ENCODE peak calls at places on chromosomes 1 and 21, in four cellular contexts. Z is heart left ventricle, E is neuronal stem cell, B is suprapubic skin. F is an unnamed sample. For H3K4me1, the result is how much of the 10 kb centered on the place peaks cover.

GRCh38 chr1:3714284-3714741 is 37.9 kb upstream of the CCDC27 start:
- DNase-seq in Z (peak), E (no peak), B (no peak), F (no peak)

GRCh38 chr1:30915491-30916230 is 7.1 kb upstream of the SDC3 start:
- DNase-seq in Z (peak), E (no peak), B (peak), F (peak)

GRCh38 chr1:107662976-107663375 is 302.0 kb downstream of the VAV3 start:
- DNase-seq in Z (no peak), E (no peak), B (no peak), F (no peak)

GRCh38 chr1:36224537-36225297 is 474 bp downstream of the THRAP3 start:
- DNase-seq in Z (no peak), E (peak), B (peak), F (peak)

GRCh38 chr1:219751870-219752269 is 139.0 kb upstream of the ZC3H11B start:
- DNase-seq in Z (no peak), E (no peak), B (no peak), F (no peak)

GRCh38 chr1:172497230-172497629 is 35.7 kb upstream of the SUCO start:
- DNase-seq in Z (no peak), E (peak), B (peak), F (no peak)

GRCh38 chr21:43193651-43194302 is 25.0 kb downstream of the CRYAA start:
- DNase-seq in Z (peak), E (no peak), B (peak), F (peak)

GRCh38 chr21:30166171-30166570 is 434 bp downstream of the CLDN17 start:
- DNase-seq in Z (no peak), E (no peak), B (no peak), F (no peak)

GRCh38 chr1:208166340-208167138 is 77.6 kb downstream of the PLXNA2 start:
- DNase-seq in Z (no peak), E (no peak), B (no peak), F (no peak)

GRCh38 chr21:41374867-41375533 is 13.2 kb downstream of the MX2 start:
- DNase-seq in Z (peak), E (no peak), B (no peak), F (no peak)

GRCh38 chr1:230288641-230289349 is 137.3 kb downstream of the PGBD5 start:
- DNase-seq in Z (no peak), E (no peak), B (peak), F (no peak)

GRCh38 chr1:198024782-198025181 is 107.6 kb downstream of the LHX9 start:
- DNase-seq in Z (no peak), E (no peak), B (no peak), F (no peak)

GRCh38 chr1:218425647-218426342 is 80.7 kb downstream of the TGFB2 start:
- DNase-seq in Z (no peak), E (no peak), B (no peak), F (no peak)

GRCh38 chr1:171485375-171486047 is at the start of gene PRRC2C:
- DNase-seq in Z (peak), E (peak), B (peak), F (peak)

GRCh38 chr1:2336499-2336898 is 54.9 kb downstream of the MORN1 start:
- DNase-seq in Z (no peak), E (no peak), B (no peak), F (no peak)

GRCh38 chr1:32508751-32509140 is 30.5 kb upstream of the ZBTB8A start:
- DNase-seq in Z (no peak), E (no peak), B (no peak), F (no peak)

GRCh38 chr1:3922201-3922725 is 22.2 kb upstream of the C1orf174 start:
- DNase-seq in Z (no peak), E (no peak), B (no peak), F (no peak)

GRCh38 chr1:46488343-46489168 is 1.1 kb upstream of the DMBX1 start:
- DNase-seq in Z (no peak), E (no peak), B (no peak), F (no peak)

GRCh38 chr1:11930571-11931445 is 3.7 kb upstream of the PLOD1 start:
- DNase-seq in Z (peak), E (no peak), B (no peak), F (no peak)

GRCh38 chr1:19812875-19813650 is 2.0 kb downstream of the RNF186 start:
- DNase-seq in Z (no peak), E (no peak), B (no peak), F (no peak)

DNA sequence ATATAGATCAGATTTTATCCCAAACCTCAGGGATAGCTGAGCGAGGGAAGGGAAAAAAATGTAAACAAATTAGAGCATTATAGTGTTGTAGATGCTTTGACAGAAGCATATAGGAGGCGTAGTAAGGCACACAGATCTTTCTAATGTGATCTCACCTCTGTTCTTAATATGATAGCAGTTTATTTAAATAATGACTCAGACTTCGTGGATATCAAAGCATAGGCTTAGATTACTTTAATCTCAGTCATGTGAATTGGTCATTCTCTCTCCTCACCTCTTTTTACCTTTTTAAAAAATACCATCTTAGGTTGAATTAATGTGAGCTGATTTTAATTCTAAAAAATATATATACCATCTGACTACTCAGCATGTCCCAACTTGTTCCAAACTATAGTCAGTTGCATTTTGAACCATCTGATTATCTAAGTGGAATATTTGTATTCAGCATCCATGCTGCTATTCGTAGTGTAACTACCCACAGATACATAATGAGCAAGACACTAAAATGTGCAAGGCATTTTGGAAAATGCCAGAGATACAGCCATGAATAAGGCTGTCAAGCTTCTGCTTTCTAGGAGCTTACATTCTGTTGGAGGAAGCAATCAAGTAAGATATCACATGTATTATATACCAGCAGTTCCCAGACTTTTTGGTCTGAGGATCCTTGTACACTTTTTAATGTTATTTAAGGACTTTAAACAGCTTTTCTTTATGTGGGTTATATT is 76.7 kb downstream of the OSBPL9 start:
- DNase-seq in Z (no peak), E (no peak), B (no peak), F (no peak)
- H3K27ac ChIP-seq in Z (no peak), E (no peak), B (no peak), F (peak)

DNA sequence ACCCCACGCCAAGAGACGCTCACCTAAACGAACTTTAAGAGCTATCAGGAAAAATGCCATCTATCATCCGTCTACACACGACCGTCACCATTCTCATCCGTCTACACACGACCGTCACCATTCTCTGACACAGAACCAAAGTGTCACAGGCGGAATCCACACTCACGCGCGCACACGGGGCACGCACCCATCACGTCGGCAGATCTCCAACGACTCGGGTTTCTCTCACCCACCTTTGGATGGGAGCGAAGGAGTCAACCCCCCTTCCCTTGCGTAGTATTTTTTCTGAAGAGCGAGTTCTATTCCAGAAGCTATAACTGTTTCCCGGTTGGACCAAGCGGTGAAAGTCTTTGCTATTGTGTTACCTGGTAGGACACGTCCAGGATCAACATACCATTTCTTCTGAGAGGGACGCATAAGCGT is 937 bp downstream of the DUSP10 start:
- DNase-seq in Z (peak), E (no peak), B (no peak), F (peak)
- H3K4me1 ChIP-seq in Z (under half), E (under half), B (under half), F (under half)

GRCh38 chr1:86948212-86948611 is 33.8 kb downstream of the HS2ST1 start:
- DNase-seq in Z (peak), E (no peak), B (no peak), F (no peak)
- H3K27ac ChIP-seq in Z (no peak), E (no peak), B (no peak), F (no peak)

DNA sequence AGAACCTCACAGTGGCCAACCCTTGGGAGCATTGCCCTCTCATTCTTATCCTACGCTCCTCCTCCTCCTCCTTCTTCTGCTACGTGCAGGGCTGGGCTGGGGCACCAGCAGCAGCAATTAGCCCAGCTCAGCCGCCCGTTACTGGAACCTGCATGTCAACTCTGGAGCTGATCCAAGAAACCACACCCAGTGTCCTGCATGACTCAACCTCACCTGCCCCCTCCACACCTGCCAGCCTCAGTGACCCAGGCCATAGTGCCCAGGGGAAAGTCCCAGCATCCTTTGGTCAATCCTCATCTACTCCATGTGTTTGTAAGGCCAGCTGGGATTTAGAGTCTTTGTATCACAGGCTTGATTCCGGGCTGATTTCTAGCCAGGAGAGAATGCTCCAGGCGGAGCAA is 12.6 kb downstream of the ELF3 start:
- DNase-seq in Z (no peak), E (no peak), B (no peak), F (no peak)
- H3K4me1 ChIP-seq in Z (under half), E (under half), B (under half), F (under half)

GRCh38 chr1:17097787-17098186 is 21.5 kb downstream of the PADI2 start:
- DNase-seq in Z (no peak), E (no peak), B (no peak), F (no peak)
- H3K27ac ChIP-seq in Z (no peak), E (no peak), B (peak), F (no peak)

F was measured in right lobe of liver.